ENCODE peak calls at places on chromosomes 6 and 20, in four cellular contexts. V is T-helper 1 cell, E is AG09309, S is stromal cell of bone marrow. T is an unnamed sample.
A peak's percentile ranks its signal among the peaks of the same experiment; 100 is the strongest.

GRCh38 chr6:137024172-137024990 is 20.4 kb downstream of the IL20RA start:
- DNase-seq in V (no peak), E (no peak), S (no peak), T (no peak)

GRCh38 chr6:2976571-2977085 is 5.3 kb upstream of the SERPINB6 start:
- DNase-seq in V (no peak), E (no peak), S (no peak), T (no peak)

GRCh38 chr20:19947611-19948264 is 69.4 kb upstream of the NAA20 start:
- DNase-seq in V (no peak), E (peak; percentile 16), S (no peak), T (no peak)

GRCh38 chr6:139568157-139568955 is 193.9 kb upstream of the CITED2 start:
- DNase-seq in V (no peak), E (no peak), S (no peak), T (no peak)

GRCh38 chr20:50874111-50874757 is 57.0 kb downstream of the ADNP start:
- DNase-seq in V (no peak), E (no peak), S (no peak), T (no peak)

GRCh38 chr6:118537579-118537978 is 10.5 kb upstream of the PLN start:
- DNase-seq in V (no peak), E (peak; percentile 46), S (no peak), T (no peak)

GRCh38 chr6:132298344-132298949 is 102.8 kb downstream of the MOXD1 start:
- DNase-seq in V (no peak), E (peak; percentile 8), S (peak; percentile 39), T (no peak)

GRCh38 chr6:10332121-10332520 is 82.8 kb downstream of the TFAP2A start:
- DNase-seq in V (no peak), E (no peak), S (no peak), T (no peak)

GRCh38 chr20:25063981-25064380 is 6.0 kb upstream of the ACSS1 start:
- DNase-seq in V (no peak), E (no peak), S (no peak), T (no peak)

GRCh38 chr20:41524980-41525613 is 93.1 kb downstream of the CHD6 start:
- DNase-seq in V (no peak), E (no peak), S (peak; percentile 12), T (no peak)

GRCh38 chr20:17867119-17867518 is 101.5 kb downstream of the SNX5 start:
- DNase-seq in V (no peak), E (no peak), S (no peak), T (no peak)

T was measured in effector CD4-positive, alpha-beta T cell.